ENCODE peak calls at places on chromosomes 4 and X, in five cellular contexts. One of them, this sample, is unnamed.

GRCh38 chrX:17743913-17744312 is 6.6 kb downstream of the SCML1 start:
- DNase-seq in Kasumi-1: no peak
- DNase-seq in BE2C: no peak
- DNase-seq in astrocyte: no peak
- DNase-seq in PC-3: peak; percentile 66
- DNase-seq in this sample: no peak

GRCh38 chr4:150315691-150316090 is 237.4 kb downstream of the DCLK2 start:
- DNase-seq in PC-3: no peak
- DNase-seq in astrocyte: no peak
- DNase-seq in Kasumi-1: no peak
- DNase-seq in BE2C: no peak
- DNase-seq in this sample: no peak

GRCh38 chr4:185115827-185116232 is 27.2 kb upstream of the SLC25A4 start:
- DNase-seq in Kasumi-1: no peak
- DNase-seq in BE2C: peak; percentile 91
- DNase-seq in astrocyte: peak; percentile 81
- DNase-seq in PC-3: no peak
- DNase-seq in this sample: peak; percentile 97

GRCh38 chr4:84887824-84888223 is 78.7 kb downstream of the WDFY3 start:
- DNase-seq in astrocyte: peak; percentile 65
- DNase-seq in PC-3: peak; percentile 66
- DNase-seq in BE2C: no peak
- DNase-seq in Kasumi-1: no peak
- DNase-seq in this sample: no peak

GRCh38 chr4:156941940-156942548 is 29.6 kb downstream of the PDGFC start:
- DNase-seq in PC-3: peak; percentile 90
- DNase-seq in Kasumi-1: no peak
- DNase-seq in BE2C: no peak
- DNase-seq in astrocyte: peak; percentile 95
- DNase-seq in this sample: no peak

GRCh38 chrX:65536291-65536690 is 1.7 kb upstream of the LAS1L start:
- DNase-seq in PC-3: peak; percentile 62
- DNase-seq in astrocyte: no peak
- DNase-seq in Kasumi-1: no peak
- DNase-seq in BE2C: no peak
- DNase-seq in this sample: no peak

GRCh38 chrX:24148535-24149345 is 789 bp upstream of the ZFX start:
- DNase-seq in Kasumi-1: no peak
- DNase-seq in BE2C: no peak
- DNase-seq in PC-3: peak; percentile 40
- DNase-seq in astrocyte: peak; percentile 55
- DNase-seq in this sample: no peak

GRCh38 chr4:39697740-39698423 is at the start of gene UBE2K:
- DNase-seq in PC-3: peak; percentile 87
- DNase-seq in Kasumi-1: peak; percentile 68
- DNase-seq in BE2C: peak; percentile 94
- DNase-seq in astrocyte: peak; percentile 63
- DNase-seq in this sample: peak; percentile 85

GRCh38 chrX:2561461-2561860 is 60.7 kb upstream of the DHRSX start:
- DNase-seq in PC-3: no peak
- DNase-seq in Kasumi-1: peak; percentile 3
- DNase-seq in astrocyte: no peak
- DNase-seq in BE2C: no peak
- DNase-seq in this sample: no peak